ENCODE peak calls at places on chromosomes 3 and 15, in ten cellular contexts. O is ecto neural progenitor cell; U is CD8-positive, alpha-beta memory T cell; A is effector memory CD8-positive, alpha-beta T cell; R is activated B cell treated with CpG ODN at 0.5 μM for 24 hours; Z is RWPE1; L is activated CD8-positive, alpha-beta T cell treated with anti-CD3 and anti-CD28 coated beads, Interleukin-2, amount 10 ng/mL, durations not matched to agents 7 days and 5 days; Y is NCI-H1436; E is HT1080; Q is DMS53. N is an unnamed sample.

GRCh38 chr15:81747477-81747876 is 298.3 kb downstream of the MEX3B start:
- DNase-seq in O (no peak), U (no peak), A (no peak), R (no peak), Z (no peak), L (no peak), Y (no peak), E (no peak), Q (peak; percentile 24), N (no peak)

GRCh38 chr3:10627884-10628572 is 122.6 kb upstream of the ATP2B2 start:
- DNase-seq in O (no peak), U (no peak), A (no peak), R (no peak), Z (no peak), L (no peak), Y (no peak), E (no peak), Q (peak; percentile 17), N (no peak)

GRCh38 chr15:75321711-75322110 is 14.2 kb upstream of the COMMD4 start:
- DNase-seq in O (no peak), U (no peak), A (no peak), R (no peak), Z (no peak), L (no peak), Y (no peak), E (no peak), Q (no peak), N (no peak)

GRCh38 chr3:127036209-127037020 is 53.5 kb downstream of the PLXNA1 start:
- DNase-seq in O (no peak), U (no peak), A (no peak), R (no peak), Z (no peak), L (no peak), Y (no peak), E (no peak), Q (no peak), N (no peak)

GRCh38 chr15:75554717-75555116 is 24.4 kb downstream of the PTPN9 start:
- DNase-seq in O (no peak), U (no peak), A (no peak), R (no peak), Z (no peak), L (no peak), Y (no peak), E (peak; percentile 12), Q (no peak), N (no peak)

GRCh38 chr3:156360992-156361391 is 193.9 kb downstream of the SSR3 start:
- DNase-seq in O (no peak), U (no peak), A (no peak), R (no peak), Z (no peak), L (no peak), Y (no peak), E (no peak), Q (no peak), N (no peak)

GRCh38 chr15:88661766-88662556 is 23.1 kb downstream of the ISG20 start:
- DNase-seq in O (no peak), U (no peak), A (no peak), R (no peak), Z (no peak), L (no peak), Y (no peak), E (no peak), Q (no peak), N (no peak)

GRCh38 chr3:50504681-50505080 is 1.2 kb upstream of the CACNA2D2 start:
- DNase-seq in O (no peak), U (no peak), A (no peak), R (no peak), Z (no peak), L (no peak), Y (no peak), E (no peak), Q (no peak), N (no peak)

GRCh38 chr3:105368575-105369500 is 2.1 kb downstream of the ALCAM start:
- DNase-seq in O (peak; percentile 60), U (peak; percentile 80), A (peak; percentile 66), R (peak; percentile 60), Z (peak; percentile 68), L (peak; percentile 83), Y (peak; percentile 59), E (peak; percentile 66), Q (peak; percentile 89), N (no peak)

GRCh38 chr3:180646187-180646790 is 33.0 kb downstream of the CCDC39 start:
- DNase-seq in O (no peak), U (no peak), A (no peak), R (no peak), Z (peak; percentile 6), L (no peak), Y (no peak), E (no peak), Q (peak; percentile 23), N (no peak)

GRCh38 chr15:60859996-60860494 is 369.1 kb downstream of the RORA start:
- DNase-seq in O (no peak), U (no peak), A (no peak), R (no peak), Z (no peak), L (no peak), Y (no peak), E (peak; percentile 17), Q (no peak), N (no peak)

GRCh38 chr3:33829720-33830119 is 31.3 kb downstream of the PDCD6IP start:
- DNase-seq in O (no peak), U (no peak), A (no peak), R (no peak), Z (no peak), L (no peak), Y (no peak), E (no peak), Q (no peak), N (no peak)

GRCh38 chr3:47433796-47434195 is 41.9 kb downstream of the SCAP start:
- DNase-seq in O (peak; percentile 21), U (no peak), A (no peak), R (no peak), Z (no peak), L (no peak), Y (no peak), E (no peak), Q (peak; percentile 50), N (peak; percentile 32)

GRCh38 chr3:129277829-129278271 is 820 bp upstream of the HMCES start:
- DNase-seq in O (peak; percentile 56), U (no peak), A (no peak), R (peak; percentile 37), Z (no peak), L (no peak), Y (peak; percentile 80), E (no peak), Q (peak; percentile 40), N (no peak)

GRCh38 chr3:140636452-140637138 is 41.3 kb upstream of the TRIM42 start:
- DNase-seq in O (no peak), U (no peak), A (no peak), R (no peak), Z (peak; percentile 8), L (no peak), Y (no peak), E (peak; percentile 82), Q (peak; percentile 3), N (no peak)

GRCh38 chr3:124587053-124587408 is 143.2 kb upstream of the UMPS start:
- DNase-seq in O (no peak), U (no peak), A (no peak), R (no peak), Z (no peak), L (no peak), Y (no peak), E (peak; percentile 73), Q (no peak), N (no peak)

GRCh38 chr15:101104186-101104585 is 147.7 kb downstream of the CHSY1 start:
- DNase-seq in O (peak; percentile 34), U (no peak), A (no peak), R (no peak), Z (no peak), L (no peak), Y (no peak), E (no peak), Q (no peak), N (no peak)

GRCh38 chr3:8499181-8499611 is 2.4 kb upstream of the LMCD1 start:
- DNase-seq in O (peak; percentile 71), U (no peak), A (no peak), R (no peak), Z (no peak), L (no peak), Y (no peak), E (peak; percentile 68), Q (peak; percentile 34), N (no peak)

GRCh38 chr3:128992926-128993460 is 883 bp downstream of the CFAP92 start:
- DNase-seq in O (no peak), U (no peak), A (no peak), R (no peak), Z (no peak), L (no peak), Y (no peak), E (no peak), Q (no peak), N (no peak)

GRCh38 chr3:58041826-58042324 is 33.7 kb downstream of the FLNB start:
- DNase-seq in O (no peak), U (no peak), A (no peak), R (no peak), Z (no peak), L (peak; percentile 28), Y (no peak), E (peak; percentile 80), Q (peak; percentile 30), N (no peak)

GRCh38 chr3:111848246-111848645 is 10.8 kb upstream of the PHLDB2 start:
- DNase-seq in O (no peak), U (no peak), A (no peak), R (no peak), Z (no peak), L (no peak), Y (no peak), E (no peak), Q (no peak), N (no peak)

GRCh38 chr15:40825661-40826088 is 2.8 kb downstream of the PPP1R14D start:
- DNase-seq in O (no peak), U (no peak), A (no peak), R (no peak), Z (no peak), L (no peak), Y (no peak), E (peak; percentile 37), Q (peak; percentile 89), N (no peak)

GRCh38 chr3:79329154-79329553 is 438.6 kb downstream of the ROBO1 start:
- DNase-seq in O (no peak), U (no peak), A (no peak), R (no peak), Z (peak; percentile 1), L (no peak), Y (no peak), E (peak; percentile 54), Q (peak; percentile 79), N (no peak)

GRCh38 chr3:77039606-77040553 is at the start of gene ROBO2:
- DNase-seq in O (peak; percentile 87), U (no peak), A (no peak), R (no peak), Z (peak; percentile 1), L (no peak), Y (no peak), E (peak; percentile 17), Q (peak; percentile 38), N (peak; percentile 82)

GRCh38 chr3:157618075-157618760 is 115.0 kb upstream of the VEPH1 start:
- DNase-seq in O (no peak), U (peak; percentile 32), A (no peak), R (no peak), Z (peak; percentile 56), L (no peak), Y (peak; percentile 40), E (peak; percentile 77), Q (peak; percentile 77), N (no peak)

GRCh38 chr3:42684632-42685362 is 540 bp upstream of the KLHL40 start:
- DNase-seq in O (no peak), U (no peak), A (no peak), R (no peak), Z (no peak), L (no peak), Y (no peak), E (no peak), Q (no peak), N (no peak)

GRCh38 chr15:56149071-56149470 is 94.6 kb downstream of the RFX7 start:
- DNase-seq in O (no peak), U (no peak), A (no peak), R (no peak), Z (no peak), L (no peak), Y (no peak), E (no peak), Q (no peak), N (no peak)

GRCh38 chr3:169923189-169923588 is 11.8 kb downstream of the SAMD7 start:
- DNase-seq in O (no peak), U (no peak), A (no peak), R (no peak), Z (no peak), L (no peak), Y (peak; percentile 16), E (no peak), Q (peak; percentile 11), N (no peak)

N was measured in type B pancreatic cell.